ENCODE peak calls at places on chromosomes 16 and 17, in eight cellular contexts. B, X, Z, P, V, I, Q and J are unnamed samples.
A peak's percentile ranks its signal among the peaks of the same experiment; 100 is the strongest.

GRCh38 chr17:7558544-7559306 is at the start of gene TNFSF13:
- DNase-seq in P (no peak), I (no peak), Z (no peak), Q (no peak), X (no peak), V (peak; percentile 85), B (no peak), J (peak; percentile 88)

GRCh38 chr17:75694536-75694935 is 26.7 kb upstream of the ITGB4 start:
- DNase-seq in P (no peak), Q (no peak), Z (no peak), X (peak; percentile 19), B (no peak), I (no peak), V (no peak), J (no peak)

GRCh38 chr17:32323784-32324590 is 18.0 kb downstream of the C17orf75 start:
- DNase-seq in V (peak; percentile 14), Q (peak; percentile 34), X (peak; percentile 40), B (no peak), I (peak; percentile 31), Z (no peak), P (no peak), J (no peak)

GRCh38 chr17:41446806-41447205 is 6.0 kb upstream of the KRT38 start:
- DNase-seq in X (peak; percentile 90), Q (no peak), P (no peak), V (no peak), I (peak; percentile 86), B (no peak), Z (no peak), J (no peak)

GRCh38 chr17:76246080-76247066 is 6.1 kb upstream of the RNF157 start:
- DNase-seq in X (no peak), Z (no peak), V (no peak), I (peak; percentile 53), Q (peak; percentile 21), P (no peak), B (no peak), J (no peak)

GRCh38 chr16:50151744-50152143 is 1.4 kb upstream of the TENT4B start:
- DNase-seq in X (no peak), P (no peak), V (no peak), B (no peak), Q (no peak), Z (no peak), I (no peak), J (no peak)

GRCh38 chr16:24939738-24940137 is 75.4 kb downstream of the ARHGAP17 start:
- DNase-seq in P (no peak), X (no peak), Q (no peak), B (no peak), Z (no peak), V (no peak), I (peak; percentile 46), J (no peak)

GRCh38 chr17:60049936-60050335 is 28.8 kb downstream of the HEATR6 start:
- DNase-seq in Q (no peak), I (peak; percentile 16), B (no peak), Z (no peak), X (peak; percentile 25), V (no peak), P (no peak), J (no peak)

GRCh38 chr16:71758293-71758760 is 33.8 kb upstream of the PHLPP2 start:
- DNase-seq in B (no peak), X (no peak), V (no peak), Q (no peak), I (no peak), P (no peak), Z (no peak), J (no peak)

GRCh38 chr17:40168262-40168832 is 8.9 kb upstream of the RAPGEFL1 start:
- DNase-seq in B (no peak), P (peak; percentile 16), Q (no peak), X (peak; percentile 80), I (peak; percentile 69), Z (peak; percentile 88), V (peak; percentile 40), J (no peak)

GRCh38 chr17:35603674-35604073 is 16.6 kb downstream of the AP2B1 start:
- DNase-seq in I (no peak), P (no peak), B (no peak), X (no peak), Q (no peak), V (no peak), Z (no peak), J (no peak)

GRCh38 chr17:50867856-50868438 is 1.8 kb upstream of the TOB1 start:
- DNase-seq in B (no peak), X (peak; percentile 26), P (no peak), V (no peak), Q (no peak), I (peak; percentile 60), Z (no peak), J (no peak)

GRCh38 chr16:73171380-73171779 is 123.5 kb upstream of the ZFHX3 start:
- DNase-seq in X (no peak), V (no peak), P (no peak), I (no peak), Q (no peak), B (no peak), Z (no peak), J (no peak)

GRCh38 chr17:57667461-57667923 is 77.6 kb downstream of the CCDC182 start:
- DNase-seq in V (no peak), I (no peak), P (no peak), X (no peak), Q (no peak), B (no peak), Z (no peak), J (no peak)

GRCh38 chr17:12973496-12974318 is 44.1 kb downstream of the ELAC2 start:
- DNase-seq in X (peak; percentile 5), I (no peak), V (no peak), P (no peak), B (no peak), Q (no peak), Z (no peak), J (no peak)

GRCh38 chr17:40112191-40112590 is 9.6 kb upstream of the MSL1 start:
- DNase-seq in P (no peak), X (no peak), Z (no peak), B (no peak), Q (no peak), V (no peak), I (no peak), J (no peak)

GRCh38 chr17:75498726-75499213 is 16.6 kb downstream of the CASKIN2 start:
- DNase-seq in B (no peak), X (peak; percentile 16), Z (no peak), P (no peak), V (no peak), Q (no peak), I (no peak), J (no peak)

GRCh38 chr17:79243603-79243990 is 169.0 kb downstream of the ENGASE start:
- DNase-seq in I (no peak), X (no peak), Z (no peak), B (no peak), P (no peak), V (no peak), Q (no peak), J (no peak)

GRCh38 chr16:83200005-83200779 is 573.4 kb downstream of the CDH13 start:
- DNase-seq in P (no peak), Z (no peak), B (no peak), I (peak; percentile 22), V (peak; percentile 32), Q (no peak), X (peak; percentile 17), J (no peak)

GRCh38 chr16:149024-149675 is 3.3 kb upstream of the HBZ start:
- DNase-seq in Q (no peak), X (peak; percentile 89), B (no peak), P (no peak), I (peak; percentile 52), V (no peak), Z (peak; percentile 60), J (no peak)

GRCh38 chr17:29091591-29092291 is 48.8 kb downstream of the PIPOX start:
- DNase-seq in B (no peak), X (no peak), P (no peak), I (no peak), Q (no peak), V (no peak), Z (no peak), J (no peak)

GRCh38 chr16:58047557-58048348 is 22.2 kb downstream of the MMP15 start:
- DNase-seq in V (no peak), X (no peak), Q (no peak), B (no peak), P (no peak), I (no peak), Z (no peak), J (no peak)

GRCh38 chr16:23321206-23321875 is 19.2 kb downstream of the SCNN1B start:
- DNase-seq in Z (no peak), Q (no peak), X (no peak), I (no peak), P (no peak), V (no peak), B (no peak), J (no peak)

GRCh38 chr17:19346351-19347255 is 15.9 kb downstream of the B9D1 start:
- DNase-seq in P (no peak), Q (no peak), B (no peak), X (peak; percentile 89), I (peak; percentile 91), Z (peak; percentile 87), V (no peak), J (no peak)

GRCh38 chr16:8741636-8742427 is 55.6 kb downstream of the TMEM186 start:
- DNase-seq in Q (no peak), I (no peak), P (no peak), Z (no peak), X (no peak), V (no peak), B (no peak), J (no peak)

GRCh38 chr16:59341368-59341767 is 607.3 kb upstream of the GOT2 start:
- DNase-seq in V (no peak), X (no peak), P (no peak), Z (no peak), I (no peak), Q (no peak), B (no peak), J (no peak)

GRCh38 chr16:90018297-90019200 is 707 bp downstream of the DBNDD1 start:
- DNase-seq in V (no peak), Q (no peak), P (no peak), Z (no peak), X (no peak), B (no peak), I (no peak), J (no peak)

GRCh38 chr16:79627092-79627491 is 26.6 kb upstream of the MAF start:
- DNase-seq in P (no peak), Q (no peak), V (no peak), Z (no peak), I (no peak), X (no peak), B (no peak), J (no peak)

GRCh38 chr17:76789235-76789788 is 51.4 kb downstream of the MFSD11 start:
- DNase-seq in Z (no peak), V (no peak), I (no peak), X (peak; percentile 45), B (no peak), Q (no peak), P (no peak), J (no peak)

GRCh38 chr17:63274156-63274555 is 171.9 kb downstream of the CYB561 start:
- DNase-seq in Q (no peak), B (no peak), V (no peak), I (peak; percentile 89), P (no peak), X (peak; percentile 62), Z (no peak), J (no peak)

GRCh38 chr17:82551779-82552457 is 32.4 kb downstream of the FOXK2 start:
- DNase-seq in Z (peak; percentile 82), Q (peak; percentile 69), I (peak; percentile 70), V (peak; percentile 35), X (peak; percentile 78), B (peak; percentile 58), P (peak; percentile 69), J (peak; percentile 93)

GRCh38 chr16:86714166-86714565 is 135.8 kb downstream of the FOXL1 start:
- DNase-seq in V (no peak), P (no peak), Q (no peak), B (no peak), I (peak; percentile 37), X (peak; percentile 49), Z (peak; percentile 30), J (no peak)